ENCODE peak calls at places on chromosomes 1 and 21, in six cellular contexts. O is nephron progenitor cell; Y is RWPE1; T is activated CD4-positive, alpha-beta T cell treated with anti-CD3 and anti-CD28 coated beads for 24 hours; W is Calu3; N is CD8-positive, alpha-beta memory T cell. A is an unnamed sample.

GRCh38 chr1:71698186-71698585 is 584.2 kb downstream of the NEGR1 start:
- DNase-seq in T (no peak), Y (no peak), O (no peak), W (no peak), N (no peak), A (no peak)

GRCh38 chr1:180188103-180188506 is 33.4 kb downstream of the QSOX1 start:
- DNase-seq in W (peak; percentile 79), N (no peak), T (no peak), O (peak; percentile 65), Y (peak; percentile 57), A (peak; percentile 45)

GRCh38 chr1:231515748-231516147 is 12.7 kb upstream of the TSNAX start:
- DNase-seq in Y (no peak), T (no peak), O (no peak), N (no peak), W (no peak), A (no peak)

GRCh38 chr1:112522621-112523020 is 13.9 kb downstream of the WNT2B start:
- DNase-seq in T (no peak), W (no peak), N (no peak), Y (peak; percentile 48), O (no peak), A (peak; percentile 66)

GRCh38 chr1:157377216-157377821 is 175.0 kb downstream of the FCRL5 start:
- DNase-seq in W (peak; percentile 71), T (no peak), Y (no peak), O (peak; percentile 67), N (no peak), A (peak; percentile 6)

GRCh38 chr21:33115586-33116541 is 45.9 kb downstream of the OLIG1 start:
- DNase-seq in W (no peak), T (no peak), N (no peak), Y (no peak), O (no peak), A (no peak)

GRCh38 chr1:171433451-171433850 is 51.9 kb upstream of the PRRC2C start:
- DNase-seq in N (no peak), W (peak; percentile 51), Y (peak; percentile 34), O (no peak), T (no peak), A (no peak)

GRCh38 chr1:4935807-4936206 is 281.4 kb downstream of the AJAP1 start:
- DNase-seq in Y (no peak), T (no peak), N (no peak), W (no peak), O (no peak), A (no peak)

GRCh38 chr1:153493343-153493960 is 33.0 kb upstream of the S100A7 start:
- DNase-seq in N (no peak), O (no peak), W (no peak), Y (no peak), T (no peak), A (no peak)

GRCh38 chr1:192521734-192522133 is 53.8 kb upstream of the RGS1 start:
- DNase-seq in O (no peak), Y (no peak), T (no peak), W (no peak), N (no peak), A (no peak)

GRCh38 chr1:12165342-12165741 is 1.4 kb upstream of the TNFRSF1B start:
- DNase-seq in T (no peak), N (no peak), Y (no peak), O (no peak), W (no peak), A (no peak)

GRCh38 chr1:238677567-238677966 is 708.8 kb upstream of the CHRM3 start:
- DNase-seq in N (no peak), T (no peak), O (no peak), Y (no peak), W (no peak), A (no peak)

GRCh38 chr1:147769107-147769506 is 8.7 kb upstream of the GJA5 start:
- DNase-seq in N (no peak), O (no peak), Y (no peak), W (no peak), T (no peak), A (no peak)

GRCh38 chr1:57003398-57004139 is 37.8 kb upstream of the C8B start:
- DNase-seq in W (no peak), T (no peak), Y (no peak), N (no peak), O (no peak), A (no peak)

GRCh38 chr1:36369061-36369470 is 16.7 kb downstream of the STK40 start:
- DNase-seq in N (peak; percentile 86), Y (peak; percentile 90), T (peak; percentile 81), W (peak; percentile 87), O (peak; percentile 94), A (peak; percentile 51)

GRCh38 chr1:50346621-50347020 is 76.6 kb downstream of the DMRTA2 start:
- DNase-seq in N (no peak), Y (no peak), W (no peak), O (no peak), T (no peak), A (no peak)

GRCh38 chr1:241837413-241837812 is 10.6 kb upstream of the EXO1 start:
- DNase-seq in T (no peak), O (no peak), W (no peak), N (no peak), Y (no peak), A (no peak)

GRCh38 chr1:100927276-100927675 is 31.4 kb downstream of the SLC30A7 start:
- DNase-seq in W (no peak), Y (no peak), N (peak; percentile 78), O (no peak), T (no peak), A (no peak)

GRCh38 chr21:38800924-38801744 is 4.6 kb upstream of the ETS2 start:
- DNase-seq in W (no peak), T (no peak), N (no peak), O (no peak), Y (peak; percentile 67), A (no peak)

GRCh38 chr1:232384172-232384571 is 245.8 kb downstream of the SIPA1L2 start:
- DNase-seq in W (no peak), O (no peak), N (no peak), Y (no peak), T (no peak), A (no peak)

GRCh38 chr1:198929961-198930599 is 291.2 kb downstream of the PTPRC start:
- DNase-seq in N (no peak), Y (no peak), W (no peak), O (no peak), T (no peak), A (peak; percentile 1)

GRCh38 chr1:1422465-1423244 is 1.6 kb upstream of the ANKRD65 start:
- DNase-seq in Y (no peak), O (no peak), N (no peak), W (peak; percentile 43), T (no peak), A (peak; percentile 74)

GRCh38 chr1:32404956-32405355 is 10.7 kb upstream of the BSDC1 start:
- DNase-seq in T (no peak), Y (no peak), O (no peak), N (no peak), W (no peak), A (no peak)

GRCh38 chr1:24786191-24786590 is 40.9 kb downstream of the CLIC4 start:
- DNase-seq in Y (peak; percentile 36), O (no peak), N (no peak), W (no peak), T (no peak), A (no peak)

GRCh38 chr1:59317780-59318179 is 20.9 kb downstream of the FGGY start:
- DNase-seq in T (no peak), Y (no peak), N (no peak), W (no peak), O (no peak), A (no peak)

GRCh38 chr1:74502432-74502831 is 10.0 kb downstream of the LRRC53 start:
- DNase-seq in T (no peak), N (no peak), Y (peak; percentile 2), W (no peak), O (peak; percentile 46), A (no peak)

GRCh38 chr1:243582321-243582720 is 267.7 kb downstream of the AKT3 start:
- DNase-seq in T (no peak), W (no peak), Y (no peak), N (no peak), O (no peak), A (no peak)

GRCh38 chr1:231663211-231663792 is 36.7 kb downstream of the DISC1 start:
- DNase-seq in N (no peak), W (no peak), Y (no peak), T (no peak), O (no peak), A (peak; percentile 37)

GRCh38 chr21:45550552-45551210 is 8.4 kb upstream of the SLC19A1 start:
- DNase-seq in W (no peak), T (no peak), O (no peak), N (peak; percentile 45), Y (no peak), A (no peak)

GRCh38 chr1:203754455-203754864 is 10.5 kb upstream of the LAX1 start:
- DNase-seq in Y (no peak), N (no peak), W (no peak), T (no peak), O (no peak), A (no peak)

GRCh38 chr1:41103761-41104160 is 82.2 kb upstream of the SLFNL1 start:
- DNase-seq in O (no peak), Y (no peak), N (no peak), W (no peak), T (no peak), A (no peak)

GRCh38 chr1:180923024-180923841 is 10.5 kb downstream of the KIAA1614 start:
- DNase-seq in O (peak; percentile 60), T (no peak), N (no peak), W (no peak), Y (peak; percentile 44), A (peak; percentile 67)

GRCh38 chr1:113924473-113924872 is 4.7 kb upstream of the HIPK1 start:
- DNase-seq in Y (no peak), O (no peak), W (no peak), N (no peak), T (no peak), A (no peak)

GRCh38 chr21:31103163-31103562 is 64.9 kb upstream of the KRTAP19-8 start:
- DNase-seq in N (no peak), Y (no peak), O (no peak), W (no peak), T (no peak), A (no peak)

GRCh38 chr21:28776251-28776650 is 216.4 kb downstream of the LTN1 start:
- DNase-seq in W (no peak), O (no peak), T (no peak), N (no peak), Y (no peak), A (no peak)